ENCODE peak calls at places on chromosomes 13 and 19, in eight cellular contexts. C is WTC11, A is fibroblast of gingiva, V is A172, W is NCI-H1417, B is neural crest cell, M is ovary, F is fibroblast of the aortic adventitia. N is an unnamed sample.
A peak's percentile ranks its signal among the peaks of the same experiment; 100 is the strongest.

GRCh38 chr13:110323172-110323851 is 16.2 kb downstream of the COL4A2 start:
- DNase-seq in V (peak; percentile 97), B (no peak), W (no peak), M (no peak), C (no peak), F (peak; percentile 26), A (no peak), N (no peak)

GRCh38 chr13:48731957-48732569 is 78.3 kb downstream of the CYSLTR2 start:
- DNase-seq in C (peak; percentile 73), A (no peak), V (no peak), F (no peak), B (peak; percentile 56), M (peak; percentile 43), W (no peak), N (no peak)

GRCh38 chr13:99312493-99312883 is 5.3 kb upstream of the GPR183 start:
- DNase-seq in M (peak; percentile 78), W (no peak), F (peak; percentile 74), V (no peak), C (no peak), B (no peak), A (peak; percentile 100), N (peak; percentile 98)

GRCh38 chr19:55549500-55550320 is 4.4 kb upstream of the SBK3 start:
- DNase-seq in F (peak; percentile 90), B (peak; percentile 16), W (peak; percentile 71), V (peak; percentile 86), A (peak; percentile 93), M (no peak), C (peak; percentile 70), N (peak; percentile 54)

GRCh38 chr13:54875111-54875510 is 1846.5 kb downstream of the OLFM4 start:
- DNase-seq in F (no peak), B (no peak), A (no peak), C (no peak), V (no peak), W (no peak), M (no peak), N (no peak)

GRCh38 chr19:39542198-39542597 is 2.2 kb upstream of the EID2 start:
- DNase-seq in B (no peak), V (no peak), M (no peak), W (peak; percentile 32), A (no peak), F (no peak), C (no peak), N (no peak)

GRCh38 chr19:29524912-29525870 is 603 bp upstream of the VSTM2B start:
- DNase-seq in V (no peak), A (no peak), W (no peak), B (no peak), F (no peak), M (no peak), C (peak; percentile 60), N (no peak)

GRCh38 chr13:42398542-42398941 is 126.6 kb downstream of the AKAP11 start:
- DNase-seq in V (no peak), W (no peak), C (no peak), B (no peak), F (peak; percentile 2), A (no peak), M (no peak), N (no peak)

GRCh38 chr13:47252627-47253026 is 355.8 kb upstream of the HTR2A start:
- DNase-seq in C (no peak), W (no peak), M (no peak), A (peak; percentile 4), B (no peak), F (peak; percentile 62), V (no peak), N (no peak)

GRCh38 chr19:3071764-3072163 is 9.5 kb upstream of the TLE5 start:
- DNase-seq in W (no peak), A (no peak), V (no peak), B (no peak), C (no peak), F (no peak), M (no peak), N (no peak)

GRCh38 chr19:18762125-18763023 is 28.7 kb downstream of the COMP start:
- DNase-seq in C (peak; percentile 38), V (peak; percentile 59), F (peak; percentile 64), W (peak; percentile 19), M (peak; percentile 74), B (no peak), A (no peak), N (no peak)

GRCh38 chr19:17358395-17358794 is 18.7 kb downstream of the PLVAP start:
- DNase-seq in A (peak; percentile 51), C (no peak), W (no peak), F (no peak), V (peak; percentile 81), B (no peak), M (no peak), N (no peak)

GRCh38 chr19:3095375-3096191 is 1.4 kb downstream of the GNA11 start:
- DNase-seq in M (no peak), A (no peak), B (no peak), C (peak; percentile 74), W (no peak), V (no peak), F (no peak), N (no peak)

GRCh38 chr19:2446390-2446789 is 10.4 kb downstream of the LMNB2 start:
- DNase-seq in C (no peak), V (no peak), M (peak; percentile 15), F (no peak), A (no peak), B (no peak), W (peak; percentile 24), N (no peak)

GRCh38 chr13:110343241-110343865 is 36.3 kb downstream of the COL4A2 start:
- DNase-seq in F (no peak), C (no peak), W (no peak), B (no peak), M (no peak), A (no peak), V (peak; percentile 70), N (no peak)

GRCh38 chr19:53389591-53390377 is 5.2 kb upstream of the ZNF765 start:
- DNase-seq in V (no peak), F (no peak), A (no peak), W (no peak), M (peak; percentile 76), C (peak; percentile 96), B (no peak), N (no peak)

GRCh38 chr19:8334458-8335342 is 8.4 kb downstream of the KANK3 start:
- DNase-seq in W (peak; percentile 88), V (peak; percentile 48), C (peak; percentile 78), B (peak; percentile 37), M (peak; percentile 56), A (peak; percentile 49), F (peak; percentile 43), N (no peak)

GRCh38 chr19:15640294-15640903 is at the start of gene CYP4F3:
- DNase-seq in W (no peak), A (no peak), M (peak; percentile 36), V (peak; percentile 91), C (no peak), B (no peak), F (no peak), N (no peak)

GRCh38 chr13:28022848-28023518 is 34.5 kb upstream of the URAD start:
- DNase-seq in M (no peak), V (no peak), F (peak; percentile 22), C (peak; percentile 21), A (peak; percentile 18), W (no peak), B (peak; percentile 1), N (no peak)

GRCh38 chr19:21423057-21424041 is 26.4 kb downstream of the ZNF493 start:
- DNase-seq in A (no peak), V (no peak), B (no peak), C (no peak), M (no peak), F (no peak), W (no peak), N (no peak)

GRCh38 chr13:107461751-107462150 is 753.6 kb downstream of the LIG4 start:
- DNase-seq in W (no peak), A (peak; percentile 31), C (no peak), M (no peak), B (no peak), V (no peak), F (peak; percentile 39), N (no peak)

GRCh38 chr13:45949161-45949560 is 97.6 kb upstream of the SIAH3 start:
- DNase-seq in M (no peak), V (no peak), A (no peak), F (peak; percentile 39), B (no peak), C (no peak), W (no peak), N (no peak)

GRCh38 chr19:56111601-56112312 is 9.3 kb downstream of the ZNF787 start:
- DNase-seq in B (no peak), F (no peak), W (peak; percentile 23), M (no peak), C (no peak), V (peak; percentile 37), A (no peak), N (no peak)

GRCh38 chr19:5271145-5271544 is 69.5 kb downstream of the PTPRS start:
- DNase-seq in B (no peak), M (no peak), F (no peak), A (no peak), C (no peak), W (no peak), V (peak; percentile 35), N (no peak)

GRCh38 chr13:110910013-110910890 is 4.6 kb downstream of the ANKRD10 start:
- DNase-seq in B (no peak), W (no peak), C (no peak), V (peak; percentile 39), M (no peak), F (no peak), A (no peak), N (no peak)

GRCh38 chr19:52673014-52673413 is 34.9 kb upstream of the ZNF83 start:
- DNase-seq in F (peak; percentile 40), B (no peak), A (peak; percentile 53), W (no peak), V (no peak), M (no peak), C (no peak), N (no peak)

GRCh38 chr13:91698767-91699166 is 300.3 kb downstream of the GPC5 start:
- DNase-seq in M (no peak), W (no peak), B (no peak), F (no peak), C (no peak), A (no peak), V (no peak), N (no peak)

GRCh38 chr13:83531022-83531421 is 351.3 kb downstream of the SLITRK1 start:
- DNase-seq in B (no peak), V (no peak), A (no peak), F (no peak), M (no peak), C (no peak), W (no peak), N (no peak)

GRCh38 chr13:77916481-77916880 is 2.1 kb downstream of the EDNRB start:
- DNase-seq in W (no peak), M (no peak), B (no peak), F (no peak), C (no peak), V (no peak), A (peak; percentile 39), N (no peak)

GRCh38 chr19:5838437-5839311 is 828 bp downstream of the FUT6 start:
- DNase-seq in C (no peak), A (no peak), F (no peak), B (no peak), V (no peak), W (no peak), M (no peak), N (no peak)

GRCh38 chr19:16476401-16476800 is 4.6 kb upstream of the EPS15L1 start:
- DNase-seq in V (no peak), B (no peak), F (no peak), A (no peak), M (no peak), C (no peak), W (no peak), N (no peak)

GRCh38 chr19:1441022-1441426 is 2.8 kb downstream of the RPS15 start:
- DNase-seq in F (no peak), W (no peak), M (no peak), C (no peak), B (no peak), A (no peak), V (no peak), N (no peak)

GRCh38 chr19:23882493-23882892 is 32.2 kb upstream of the ZNF726 start:
- DNase-seq in A (peak; percentile 1), M (no peak), F (no peak), V (no peak), B (no peak), W (peak; percentile 33), C (no peak), N (no peak)

GRCh38 chr13:27258637-27259377 is 7.4 kb downstream of the RPL21 start:
- DNase-seq in F (no peak), W (no peak), M (no peak), C (no peak), B (no peak), A (no peak), V (no peak), N (no peak)